ENCODE peak calls at places on chromosome 20, in five cellular contexts. I, C, K, R and U are unnamed samples.
A peak's percentile ranks its signal among the peaks of the same experiment; 100 is the strongest.

GRCh38 chr20:31675828-31676533 is 38.3 kb downstream of the COX4I2 start:
- DNase-seq in I (no peak), C (peak; percentile 83), K (no peak), R (no peak), U (peak; percentile 93)

GRCh38 chr20:6698056-6698455 is 69.4 kb upstream of the BMP2 start:
- DNase-seq in I (peak; percentile 31), C (no peak), K (peak; percentile 84), R (no peak), U (no peak)

GRCh38 chr20:39310363-39311037 is 348.4 kb downstream of the DHX35 start:
- DNase-seq in I (no peak), C (no peak), K (no peak), R (no peak), U (no peak)

GRCh38 chr20:7843613-7844012 is 96.6 kb downstream of the HAO1 start:
- DNase-seq in I (peak; percentile 42), C (no peak), K (peak; percentile 9), R (no peak), U (peak; percentile 80)

GRCh38 chr20:51462566-51463276 is 79.8 kb downstream of the NFATC2 start:
- DNase-seq in I (no peak), C (no peak), K (peak; percentile 52), R (peak; percentile 65), U (peak; percentile 56)

GRCh38 chr20:12808006-12808567 is 200.7 kb upstream of the SPTLC3 start:
- DNase-seq in I (no peak), C (no peak), K (no peak), R (no peak), U (no peak)

GRCh38 chr20:21048841-21049273 is 57.3 kb downstream of the LINC00237 start:
- DNase-seq in I (no peak), C (peak; percentile 42), K (no peak), R (no peak), U (peak; percentile 4)

GRCh38 chr20:58038123-58038654 is 190.3 kb downstream of the ANKRD60 start:
- DNase-seq in I (peak; percentile 11), C (no peak), K (no peak), R (no peak), U (no peak)

GRCh38 chr20:41524980-41525613 is 93.1 kb downstream of the CHD6 start:
- DNase-seq in I (peak; percentile 43), C (no peak), K (peak; percentile 20), R (peak; percentile 30), U (peak; percentile 30)

GRCh38 chr20:60749804-60750602 is 502.1 kb upstream of the CDH4 start:
- DNase-seq in I (no peak), C (peak; percentile 3), K (no peak), R (no peak), U (no peak)

GRCh38 chr20:35561268-35561667 is 19.4 kb downstream of the ERGIC3 start:
- DNase-seq in I (no peak), C (peak; percentile 75), K (peak; percentile 53), R (peak; percentile 49), U (peak; percentile 31)

GRCh38 chr20:17619351-17620093 is 49.6 kb downstream of the DSTN start:
- DNase-seq in I (no peak), C (no peak), K (no peak), R (no peak), U (no peak)

GRCh38 chr20:15642676-15643075 is 930.6 kb downstream of the KIF16B start:
- DNase-seq in I (no peak), C (no peak), K (no peak), R (no peak), U (peak; percentile 51)

GRCh38 chr20:60101894-60102281 is 143.7 kb downstream of the CDH26 start:
- DNase-seq in I (no peak), C (no peak), K (no peak), R (no peak), U (no peak)

GRCh38 chr20:46883847-46884246 is 10.8 kb upstream of the EYA2 start:
- DNase-seq in I (no peak), C (no peak), K (no peak), R (no peak), U (no peak)

GRCh38 chr20:38311100-38311499 is 7.1 kb downstream of the BPI start:
- DNase-seq in I (no peak), C (no peak), K (no peak), R (no peak), U (no peak)

GRCh38 chr20:16240355-16240754 is 332.9 kb downstream of the KIF16B start:
- DNase-seq in I (no peak), C (no peak), K (no peak), R (no peak), U (no peak)

GRCh38 chr20:47857142-47857993 is 72.1 kb upstream of the SULF2 start:
- DNase-seq in I (no peak), C (peak; percentile 75), K (peak; percentile 51), R (no peak), U (no peak)

GRCh38 chr20:49313271-49313670 is 35.4 kb upstream of the ZNFX1 start:
- DNase-seq in I (no peak), C (no peak), K (no peak), R (no peak), U (no peak)

GRCh38 chr20:25532971-25533391 is 52.4 kb downstream of the NINL start:
- DNase-seq in I (no peak), C (no peak), K (no peak), R (peak; percentile 47), U (no peak)

GRCh38 chr20:45898285-45898684 is 7.2 kb downstream of the CTSA start:
- DNase-seq in I (no peak), C (no peak), K (no peak), R (no peak), U (no peak)

GRCh38 chr20:36656733-36657132 is 10.7 kb upstream of the SLA2 start:
- DNase-seq in I (no peak), C (no peak), K (no peak), R (no peak), U (no peak)

GRCh38 chr20:36663026-36663425 is 17.0 kb upstream of the SLA2 start:
- DNase-seq in I (no peak), C (peak; percentile 85), K (no peak), R (no peak), U (peak; percentile 78)

GRCh38 chr20:36653456-36653855 is 7.5 kb upstream of the SLA2 start:
- DNase-seq in I (no peak), C (no peak), K (no peak), R (no peak), U (no peak)

GRCh38 chr20:36654506-36654905 is 8.5 kb upstream of the SLA2 start:
- DNase-seq in I (no peak), C (no peak), K (no peak), R (no peak), U (no peak)

DNA sequence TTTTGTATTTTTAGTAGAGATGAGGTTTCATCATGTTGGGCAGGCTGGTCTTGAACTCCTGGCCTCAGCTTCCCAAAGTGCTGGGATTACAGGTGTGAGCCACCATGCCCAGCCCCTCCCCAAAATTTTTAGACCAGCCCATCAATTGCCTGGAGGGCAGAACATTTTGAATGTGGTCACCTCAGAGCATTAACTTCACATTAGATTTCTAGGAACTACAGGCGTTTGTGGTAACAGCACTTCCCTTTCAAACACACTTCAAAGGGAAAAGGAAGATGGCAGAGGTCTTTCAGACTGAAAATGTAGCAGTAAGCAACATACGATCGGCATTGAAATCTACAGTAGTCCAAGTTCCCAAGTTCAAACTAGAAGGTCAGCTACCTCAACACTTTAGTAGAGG is 12.3 kb upstream of the SLA2 start:
- DNase-seq in I (no peak), C (peak; percentile 14), K (no peak), R (no peak), U (no peak)
- H3K4me3 ChIP-seq in I (no peak overlapping the region), C (no peak overlapping the region), K (no peak overlapping the region), R (no peak overlapping the region), U (no peak overlapping the region)

DNA sequence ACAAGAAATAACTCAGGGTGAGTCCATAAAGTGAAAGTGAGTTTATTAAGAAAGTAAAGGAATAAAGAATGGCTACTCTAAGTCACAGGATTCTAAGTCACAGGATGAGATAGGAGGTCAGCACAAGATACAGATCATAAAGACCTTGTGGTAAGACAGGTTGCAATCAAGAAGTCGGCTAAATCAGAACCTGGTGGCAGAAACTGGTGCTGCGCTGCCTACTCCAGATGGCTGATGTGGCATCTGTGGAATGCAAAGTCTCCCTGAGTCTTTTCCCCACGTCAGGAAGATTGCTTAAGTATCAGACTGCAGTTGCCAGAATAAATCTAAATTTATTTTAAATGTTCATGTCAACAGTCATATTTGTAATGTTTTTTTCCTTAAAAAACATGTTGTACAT is 10.7 kb upstream of the KCNK15 start:
- DNase-seq in I (no peak), C (no peak), K (peak; percentile 38), R (no peak), U (peak; percentile 75)
- TF ChIP-seq CTCF in I (no peak), C (no peak), K (no peak), R (no peak), U (peak; percentile 36)

GRCh38 chr20:33532753-33533459 is 43.0 kb downstream of the CBFA2T2 start:
- DNase-seq in I (no peak), C (no peak), K (peak; percentile 40), R (no peak), U (peak; percentile 68)

GRCh38 chr20:33526769-33527168 is 36.9 kb downstream of the CBFA2T2 start:
- DNase-seq in I (no peak), C (no peak), K (no peak), R (no peak), U (no peak)

GRCh38 chr20:33531047-33531877 is 41.4 kb downstream of the CBFA2T2 start:
- DNase-seq in I (no peak), C (no peak), K (peak; percentile 26), R (peak; percentile 21), U (peak; percentile 57)
- H3K4me3 ChIP-seq in I (no peak overlapping the region), C (no peak overlapping the region), K (no peak overlapping the region), R (no peak overlapping the region), U (no peak overlapping the region)

GRCh38 chr20:59055302-59055701 is 12.7 kb upstream of the PRELID3B start:
- DNase-seq in I (no peak), C (peak; percentile 25), K (no peak), R (no peak), U (peak; percentile 34)
- TF ChIP-seq CTCF in I (no peak), C (peak; percentile 12), K (peak; percentile 34), R (peak; percentile 39), U (peak; percentile 42)

GRCh38 chr20:1947535-1947846 is 46.4 kb downstream of the PDYN start:
- DNase-seq in I (no peak), C (no peak), K (no peak), R (no peak), U (no peak)
- H3K4me3 ChIP-seq in I (no peak overlapping the region), C (no peak overlapping the region), K (no peak overlapping the region), R (no peak overlapping the region), U (no peak overlapping the region)

DNA sequence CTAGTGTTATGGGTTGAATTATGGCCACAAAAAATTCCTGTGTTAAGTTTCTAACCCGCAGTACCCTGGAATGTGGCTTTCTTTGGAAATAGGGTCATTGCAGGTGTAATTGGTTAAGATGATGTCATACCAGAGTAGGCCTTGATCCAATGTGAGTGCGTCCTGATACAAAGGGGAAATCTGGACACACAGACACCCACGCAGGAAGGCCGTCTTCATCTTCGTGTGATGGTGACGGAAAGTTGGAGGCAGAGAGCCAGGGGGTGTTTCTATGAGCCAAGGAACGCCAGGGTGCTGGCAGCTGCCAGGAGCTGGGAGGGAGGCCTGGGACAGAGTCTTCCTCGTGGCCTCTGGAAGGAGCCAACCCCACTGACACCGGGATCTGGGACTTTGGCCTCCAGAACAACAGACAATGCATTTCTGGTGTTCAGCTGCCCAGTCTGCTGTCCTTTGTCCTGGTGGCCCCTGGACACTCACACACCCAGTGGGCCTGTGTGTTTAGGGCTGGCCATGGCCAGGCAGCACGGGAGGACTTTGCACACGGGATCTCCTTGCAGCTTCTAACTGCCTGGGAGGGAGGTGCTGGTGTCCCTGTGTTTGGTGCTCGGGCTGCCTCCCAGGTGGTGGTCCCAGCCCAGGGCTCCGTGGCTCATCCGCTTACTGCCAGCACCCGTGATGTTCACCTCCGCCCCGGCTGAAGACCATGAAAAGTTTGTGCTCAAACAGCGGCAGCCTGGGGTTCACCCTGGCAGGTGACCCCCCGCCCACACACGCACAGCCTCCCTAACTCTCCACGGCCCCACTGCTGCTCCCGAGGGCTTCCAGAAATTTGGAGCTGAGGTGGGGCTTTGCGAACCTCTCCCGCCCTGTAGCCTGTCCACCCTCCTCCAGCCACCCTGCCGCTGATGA is 53.4 kb upstream of the GATA5 start:
- DNase-seq in I (no peak), C (no peak), K (no peak), R (no peak), U (no peak)
- TF ChIP-seq CTCF in I (no peak), C (no peak), K (no peak), R (no peak), U (no peak)